ENCODE peak calls at places on chromosome 2, in four cellular contexts. U is right lobe of liver, E is RWPE1, P is HCT116. T is an unnamed sample.

GRCh38 chr2:55718165-55719008 is 24.7 kb upstream of the PNPT1 start:
- DNase-seq in U (no peak), E (peak), P (peak), T (no peak)

GRCh38 chr2:236956641-236957040 is 129.0 kb upstream of the COPS8 start:
- DNase-seq in U (peak), P (no peak), E (no peak), T (no peak)

GRCh38 chr2:240931319-240931949 is 25.3 kb downstream of the CROCC2 start:
- DNase-seq in E (no peak), P (no peak), U (peak), T (no peak)

GRCh38 chr2:84628486-84628885 is 112.2 kb downstream of the DNAH6 start:
- DNase-seq in E (no peak), P (no peak), U (no peak), T (no peak)

GRCh38 chr2:67256892-67257291 is 140.2 kb upstream of the ETAA1 start:
- DNase-seq in E (no peak), U (no peak), P (no peak), T (no peak)

GRCh38 chr2:205451901-205452300 is 230.4 kb upstream of the NRP2 start:
- DNase-seq in E (no peak), P (no peak), U (no peak), T (no peak)

GRCh38 chr2:160970052-160970846 is 190.0 kb upstream of the TANK start:
- DNase-seq in P (peak), U (no peak), E (peak), T (no peak)

GRCh38 chr2:239265681-239266435 is 135.0 kb downstream of the HDAC4 start:
- DNase-seq in E (no peak), U (no peak), P (no peak), T (no peak)

GRCh38 chr2:168574856-168575630 is 119.0 kb downstream of the CERS6 start:
- DNase-seq in E (no peak), U (no peak), P (no peak), T (no peak)

GRCh38 chr2:66122491-66122890 is 312.4 kb upstream of the MEIS1 start:
- DNase-seq in E (no peak), P (no peak), U (no peak), T (no peak)

GRCh38 chr2:34103437-34103836 is 504.3 kb upstream of the FAM98A start:
- DNase-seq in U (no peak), E (no peak), P (no peak), T (no peak)

GRCh38 chr2:38145226-38145625 is 69.3 kb upstream of the CYP1B1 start:
- DNase-seq in P (no peak), E (no peak), U (no peak), T (no peak)

GRCh38 chr2:15346624-15347023 is 214.5 kb downstream of the NBAS start:
- DNase-seq in U (no peak), P (no peak), E (no peak), T (no peak)

GRCh38 chr2:156333274-156333950 is 891 bp upstream of the NR4A2 start:
- DNase-seq in E (no peak), U (no peak), P (no peak), T (no peak)

GRCh38 chr2:167406558-167406957 is 518.3 kb downstream of the XIRP2 start:
- DNase-seq in U (no peak), E (no peak), P (no peak), T (no peak)

GRCh38 chr2:33047939-33048338 is 101.2 kb downstream of the LTBP1 start:
- DNase-seq in U (no peak), E (no peak), P (no peak), T (no peak)

GRCh38 chr2:124978597-124978996 is 953.5 kb downstream of the CNTNAP5 start:
- DNase-seq in E (no peak), P (no peak), U (no peak), T (no peak)

GRCh38 chr2:156430978-156431358 is 5.2 kb upstream of the GPD2 start:
- DNase-seq in P (no peak), U (no peak), E (no peak), T (peak)

GRCh38 chr2:29650634-29651097 is 270.7 kb downstream of the ALK start:
- DNase-seq in U (no peak), P (no peak), E (peak), T (peak)

GRCh38 chr2:86704482-86704971 is 15.6 kb upstream of the RMND5A start:
- DNase-seq in P (peak), U (no peak), E (peak), T (peak)

GRCh38 chr2:7324706-7325105 is 407.5 kb downstream of the RNF144A start:
- DNase-seq in P (no peak), U (no peak), E (no peak), T (no peak)

GRCh38 chr2:98502556-98503335 is 58.1 kb downstream of the INPP4A start:
- DNase-seq in U (peak), E (no peak), P (no peak), T (no peak)

GRCh38 chr2:130370490-130370889 is 14.6 kb downstream of the PTPN18 start:
- DNase-seq in P (no peak), E (no peak), U (peak), T (no peak)

GRCh38 chr2:191352536-191352935 is 107.3 kb downstream of the MYO1B start:
- DNase-seq in P (no peak), E (peak), U (no peak), T (no peak)

GRCh38 chr2:232388324-232388891 is 9.9 kb downstream of the ALPP start:
- DNase-seq in E (no peak), U (no peak), P (no peak), T (no peak)

GRCh38 chr2:74867841-74868658 is 34.1 kb downstream of the HK2 start:
- DNase-seq in P (no peak), E (no peak), U (no peak), T (no peak)

GRCh38 chr2:230335864-230336506 is 9.0 kb downstream of the SP140L start:
- DNase-seq in E (no peak), P (no peak), U (no peak), T (no peak)

GRCh38 chr2:237440819-237441281 is 26.9 kb upstream of the COL6A3 start:
- DNase-seq in P (no peak), U (no peak), E (no peak), T (no peak)

GRCh38 chr2:238441262-238442114 is 14.8 kb downstream of the ASB1 start:
- DNase-seq in P (no peak), U (no peak), E (no peak), T (no peak)

GRCh38 chr2:199366406-199366805 is 91.3 kb downstream of the SATB2 start:
- DNase-seq in U (no peak), P (no peak), E (no peak), T (peak)

GRCh38 chr2:6723865-6724571 is 141.7 kb downstream of the CMPK2 start:
- DNase-seq in E (no peak), U (no peak), P (no peak), T (no peak)

GRCh38 chr2:184119920-184120820 is 478.2 kb upstream of the ZNF804A start:
- DNase-seq in U (no peak), E (no peak), P (no peak), T (no peak)

GRCh38 chr2:27278010-27278409 is 2.8 kb downstream of the DNAJC5G start:
- DNase-seq in P (no peak), E (no peak), U (no peak), T (no peak)

GRCh38 chr2:222572264-222572721 is 83.6 kb downstream of the FARSB start:
- DNase-seq in P (no peak), U (no peak), E (no peak), T (peak)

GRCh38 chr2:34012728-34013302 is 413.7 kb upstream of the FAM98A start:
- DNase-seq in P (peak), E (peak), U (peak), T (peak)

GRCh38 chr2:189060096-189060642 is 86.0 kb downstream of the COL3A1 start:
- DNase-seq in P (no peak), E (no peak), U (no peak), T (no peak)

GRCh38 chr2:4358855-4359254 is 655.5 kb downstream of the DCDC2C start:
- DNase-seq in E (no peak), U (no peak), P (no peak), T (no peak)

GRCh38 chr2:8135051-8135675 is 546.7 kb upstream of the ID2 start:
- DNase-seq in U (no peak), E (no peak), P (no peak), T (no peak)

GRCh38 chr2:219230201-219230540 is 565 bp downstream of the ANKZF1 start:
- DNase-seq in U (no peak), P (no peak), E (peak), T (no peak)

GRCh38 chr2:207801259-207801658 is 31.6 kb upstream of the FZD5 start:
- DNase-seq in E (no peak), P (no peak), U (no peak), T (no peak)

GRCh38 chr2:96485751-96486643 is 19.2 kb downstream of the NEURL3 start:
- DNase-seq in U (peak), E (peak), P (no peak), T (peak)
- H3K27ac ChIP-seq in U (peak), E (peak), P (no peak), T (peak)

GRCh38 chr2:112813043-112813966 is 23.3 kb downstream of the IL1B start:
- DNase-seq in E (no peak), P (no peak), U (no peak), T (no peak)
- H3K27ac ChIP-seq in E (peak), P (no peak), U (no peak), T (peak)

DNA sequence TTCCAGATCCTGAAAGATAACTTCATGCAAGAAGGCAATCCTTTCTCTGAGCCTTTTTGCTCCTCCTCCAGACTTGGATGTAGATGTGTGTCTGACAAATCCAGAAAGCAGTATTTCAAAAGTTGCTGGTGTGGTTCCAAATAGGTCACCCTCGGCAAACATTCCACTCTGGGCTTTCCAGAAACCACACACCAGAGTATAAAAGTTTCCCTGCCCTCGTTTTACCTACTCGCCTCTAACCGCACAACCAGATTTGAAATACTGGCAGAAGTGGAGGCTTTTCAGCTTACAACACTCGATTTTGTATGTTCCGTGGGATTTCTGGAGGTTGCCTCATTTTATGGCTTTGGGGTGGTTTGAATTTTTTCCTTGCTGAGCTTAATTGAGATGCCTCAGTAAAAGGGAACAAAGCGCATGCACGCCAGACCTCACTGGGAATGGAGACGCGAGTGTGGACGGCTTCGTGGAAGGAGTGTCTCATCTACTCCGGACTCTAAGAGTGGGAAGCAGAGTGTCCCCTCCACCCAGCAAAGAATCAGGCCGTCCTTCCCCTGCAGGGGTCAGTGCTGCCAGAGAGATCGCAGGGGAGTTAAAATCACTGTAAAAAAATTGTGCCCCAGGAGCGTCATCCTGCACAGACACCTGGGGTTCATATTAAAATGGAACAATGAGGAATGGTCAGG is 44.0 kb upstream of the RPL31 start:
- DNase-seq in U (peak), E (no peak), P (no peak), T (peak)
- H3K27ac ChIP-seq in U (no peak), E (no peak), P (no peak), T (no peak)

GRCh38 chr2:217774232-217774631 is 228.6 kb downstream of the TNS1 start:
- DNase-seq in E (no peak), P (no peak), U (no peak), T (no peak)

GRCh38 chr2:217776631-217777030 is 226.2 kb downstream of the TNS1 start:
- DNase-seq in U (no peak), P (no peak), E (no peak), T (no peak)

GRCh38 chr2:217773539-217773938 is 229.3 kb downstream of the TNS1 start:
- DNase-seq in E (no peak), U (peak), P (no peak), T (no peak)

GRCh38 chr2:217775920-217776503 is 226.8 kb downstream of the TNS1 start:
- DNase-seq in U (no peak), E (no peak), P (no peak), T (no peak)

GRCh38 chr2:217777906-217778305 is 224.9 kb downstream of the TNS1 start:
- DNase-seq in P (no peak), U (no peak), E (no peak), T (no peak)
- H3K27ac ChIP-seq in P (no peak), U (no peak), E (no peak), T (no peak)

GRCh38 chr2:213991454-213992108 is 419.3 kb upstream of the VWC2L start:
- DNase-seq in U (no peak), E (no peak), P (no peak), T (peak)

GRCh38 chr2:213995400-213996105 is 415.3 kb upstream of the VWC2L start:
- DNase-seq in E (peak), U (no peak), P (peak), T (peak)
- H3K27ac ChIP-seq in E (no peak), U (no peak), P (no peak), T (peak)

GRCh38 chr2:2940061-2940460 is 437.6 kb downstream of the EIPR1 start:
- DNase-seq in P (no peak), E (no peak), U (no peak), T (no peak)

GRCh38 chr2:2940702-2941655 is 436.6 kb downstream of the EIPR1 start:
- DNase-seq in E (no peak), P (no peak), U (no peak), T (no peak)

GRCh38 chr2:2939078-2939795 is 438.4 kb downstream of the EIPR1 start:
- DNase-seq in U (no peak), E (no peak), P (no peak), T (no peak)

GRCh38 chr2:2942906-2943305 is 434.7 kb downstream of the EIPR1 start:
- DNase-seq in U (no peak), P (no peak), E (no peak), T (no peak)

GRCh38 chr2:2942225-2942624 is 435.4 kb downstream of the EIPR1 start:
- DNase-seq in P (no peak), E (no peak), U (no peak), T (no peak)
- H3K27ac ChIP-seq in P (no peak), E (no peak), U (no peak), T (no peak)

GRCh38 chr2:20062615-20063545 is 11.5 kb upstream of the LAPTM4A start:
- DNase-seq in P (no peak), U (no peak), E (no peak), T (no peak)

GRCh38 chr2:20064421-20064820 is 13.0 kb upstream of the LAPTM4A start:
- DNase-seq in U (no peak), P (no peak), E (no peak), T (no peak)

GRCh38 chr2:20064841-20065240 is 13.4 kb upstream of the LAPTM4A start:
- DNase-seq in U (no peak), P (no peak), E (no peak), T (no peak)

GRCh38 chr2:20067992-20068727 is 16.7 kb upstream of the LAPTM4A start:
- DNase-seq in P (no peak), E (peak), U (no peak), T (peak)

GRCh38 chr2:20065885-20066602 is 14.6 kb upstream of the LAPTM4A start:
- DNase-seq in E (peak), P (no peak), U (peak), T (peak)
- H3K27ac ChIP-seq in E (peak), P (no peak), U (no peak), T (peak)